ENCODE peak calls at places on chromosomes 6 and 20, in seven cellular contexts. One of them, this sample, is unnamed.

GRCh38 chr20:4512891-4513550 is 208.7 kb upstream of the PRND start:
- DNase-seq in renal cortical epithelial cell: peak
- DNase-seq in progenitor cell of endocrine pancreas: no peak
- DNase-seq in D341Med: no peak
- DNase-seq in endothelial cell of umbilical vein: peak
- DNase-seq in naive thymus-derived CD4-positive, alpha-beta T cell: no peak
- DNase-seq in EL: peak
- DNase-seq in this sample: no peak

GRCh38 chr6:107132330-107132954 is 17.1 kb upstream of the BEND3 start:
- DNase-seq in renal cortical epithelial cell: no peak
- DNase-seq in progenitor cell of endocrine pancreas: no peak
- DNase-seq in D341Med: no peak
- DNase-seq in endothelial cell of umbilical vein: peak
- DNase-seq in naive thymus-derived CD4-positive, alpha-beta T cell: peak
- DNase-seq in EL: peak
- DNase-seq in this sample: no peak

GRCh38 chr6:3418521-3419060 is 38.3 kb downstream of the SLC22A23 start:
- DNase-seq in renal cortical epithelial cell: no peak
- DNase-seq in progenitor cell of endocrine pancreas: no peak
- DNase-seq in D341Med: no peak
- DNase-seq in endothelial cell of umbilical vein: peak
- DNase-seq in naive thymus-derived CD4-positive, alpha-beta T cell: no peak
- DNase-seq in EL: no peak
- DNase-seq in this sample: no peak

GRCh38 chr6:112247275-112247674 is 7.1 kb downstream of the LAMA4 start:
- DNase-seq in renal cortical epithelial cell: no peak
- DNase-seq in progenitor cell of endocrine pancreas: no peak
- DNase-seq in D341Med: no peak
- DNase-seq in endothelial cell of umbilical vein: no peak
- DNase-seq in naive thymus-derived CD4-positive, alpha-beta T cell: no peak
- DNase-seq in EL: no peak
- DNase-seq in this sample: no peak

GRCh38 chr6:87522686-87523085 is 49.9 kb downstream of the SLC35A1 start:
- DNase-seq in renal cortical epithelial cell: no peak
- DNase-seq in progenitor cell of endocrine pancreas: no peak
- DNase-seq in D341Med: no peak
- DNase-seq in endothelial cell of umbilical vein: no peak
- DNase-seq in naive thymus-derived CD4-positive, alpha-beta T cell: no peak
- DNase-seq in EL: no peak
- DNase-seq in this sample: no peak

GRCh38 chr6:138107078-138107751 is at the start of gene PERP:
- DNase-seq in renal cortical epithelial cell: no peak
- DNase-seq in progenitor cell of endocrine pancreas: peak
- DNase-seq in D341Med: peak
- DNase-seq in endothelial cell of umbilical vein: peak
- DNase-seq in naive thymus-derived CD4-positive, alpha-beta T cell: peak
- DNase-seq in EL: peak
- DNase-seq in this sample: no peak

GRCh38 chr6:163897030-163897429 is 482.5 kb downstream of the QKI start:
- DNase-seq in renal cortical epithelial cell: peak
- DNase-seq in progenitor cell of endocrine pancreas: no peak
- DNase-seq in D341Med: no peak
- DNase-seq in endothelial cell of umbilical vein: no peak
- DNase-seq in naive thymus-derived CD4-positive, alpha-beta T cell: no peak
- DNase-seq in EL: peak
- DNase-seq in this sample: no peak

GRCh38 chr6:31128093-31128676 is 7.9 kb upstream of the CDSN start:
- DNase-seq in renal cortical epithelial cell: peak
- DNase-seq in progenitor cell of endocrine pancreas: peak
- DNase-seq in D341Med: peak
- DNase-seq in endothelial cell of umbilical vein: peak
- DNase-seq in naive thymus-derived CD4-positive, alpha-beta T cell: peak
- DNase-seq in EL: peak
- DNase-seq in this sample: peak

GRCh38 chr20:24995741-24996448 is 3.3 kb upstream of the APMAP start:
- DNase-seq in renal cortical epithelial cell: no peak
- DNase-seq in progenitor cell of endocrine pancreas: no peak
- DNase-seq in D341Med: no peak
- DNase-seq in endothelial cell of umbilical vein: no peak
- DNase-seq in naive thymus-derived CD4-positive, alpha-beta T cell: no peak
- DNase-seq in EL: no peak
- DNase-seq in this sample: no peak

GRCh38 chr6:40645043-40645442 is 57.9 kb upstream of the LRFN2 start:
- DNase-seq in renal cortical epithelial cell: no peak
- DNase-seq in progenitor cell of endocrine pancreas: no peak
- DNase-seq in D341Med: no peak
- DNase-seq in endothelial cell of umbilical vein: no peak
- DNase-seq in naive thymus-derived CD4-positive, alpha-beta T cell: no peak
- DNase-seq in EL: no peak
- DNase-seq in this sample: no peak

GRCh38 chr20:6295477-6296256 is 172.8 kb upstream of the FERMT1 start:
- DNase-seq in renal cortical epithelial cell: peak
- DNase-seq in progenitor cell of endocrine pancreas: no peak
- DNase-seq in D341Med: no peak
- DNase-seq in endothelial cell of umbilical vein: no peak
- DNase-seq in naive thymus-derived CD4-positive, alpha-beta T cell: no peak
- DNase-seq in EL: no peak
- DNase-seq in this sample: no peak

GRCh38 chr6:145903356-145904102 is 60.6 kb downstream of the SHPRH start:
- DNase-seq in renal cortical epithelial cell: no peak
- DNase-seq in progenitor cell of endocrine pancreas: no peak
- DNase-seq in D341Med: no peak
- DNase-seq in endothelial cell of umbilical vein: no peak
- DNase-seq in naive thymus-derived CD4-positive, alpha-beta T cell: no peak
- DNase-seq in EL: peak
- DNase-seq in this sample: no peak

GRCh38 chr6:106116125-106116524 is 30.0 kb downstream of the PRDM1 start:
- DNase-seq in renal cortical epithelial cell: no peak
- DNase-seq in progenitor cell of endocrine pancreas: no peak
- DNase-seq in D341Med: no peak
- DNase-seq in endothelial cell of umbilical vein: peak
- DNase-seq in naive thymus-derived CD4-positive, alpha-beta T cell: no peak
- DNase-seq in EL: no peak
- DNase-seq in this sample: no peak

GRCh38 chr6:85574932-85575598 is 18.6 kb downstream of the SNX14 start:
- DNase-seq in renal cortical epithelial cell: peak
- DNase-seq in progenitor cell of endocrine pancreas: no peak
- DNase-seq in D341Med: no peak
- DNase-seq in endothelial cell of umbilical vein: peak
- DNase-seq in naive thymus-derived CD4-positive, alpha-beta T cell: no peak
- DNase-seq in EL: peak
- DNase-seq in this sample: no peak

GRCh38 chr20:16758459-16759160 is 10.5 kb downstream of the OTOR start:
- DNase-seq in renal cortical epithelial cell: no peak
- DNase-seq in progenitor cell of endocrine pancreas: no peak
- DNase-seq in D341Med: no peak
- DNase-seq in endothelial cell of umbilical vein: no peak
- DNase-seq in naive thymus-derived CD4-positive, alpha-beta T cell: no peak
- DNase-seq in EL: no peak
- DNase-seq in this sample: no peak

GRCh38 chr6:19669206-19669605 is 168.0 kb upstream of the ID4 start:
- DNase-seq in renal cortical epithelial cell: no peak
- DNase-seq in progenitor cell of endocrine pancreas: no peak
- DNase-seq in D341Med: no peak
- DNase-seq in endothelial cell of umbilical vein: no peak
- DNase-seq in naive thymus-derived CD4-positive, alpha-beta T cell: no peak
- DNase-seq in EL: peak
- DNase-seq in this sample: no peak

GRCh38 chr6:75206338-75207210 is 721 bp upstream of the COL12A1 start:
- DNase-seq in renal cortical epithelial cell: no peak
- DNase-seq in progenitor cell of endocrine pancreas: no peak
- DNase-seq in D341Med: no peak
- DNase-seq in endothelial cell of umbilical vein: peak
- DNase-seq in naive thymus-derived CD4-positive, alpha-beta T cell: no peak
- DNase-seq in EL: no peak
- DNase-seq in this sample: no peak

GRCh38 chr6:139996253-139996834 is 621.9 kb upstream of the CITED2 start:
- DNase-seq in renal cortical epithelial cell: peak
- DNase-seq in progenitor cell of endocrine pancreas: no peak
- DNase-seq in D341Med: no peak
- DNase-seq in endothelial cell of umbilical vein: no peak
- DNase-seq in naive thymus-derived CD4-positive, alpha-beta T cell: no peak
- DNase-seq in EL: peak
- DNase-seq in this sample: peak

GRCh38 chr6:127606131-127606562 is 29.2 kb downstream of the C6orf58 start:
- DNase-seq in renal cortical epithelial cell: peak
- DNase-seq in progenitor cell of endocrine pancreas: no peak
- DNase-seq in D341Med: peak
- DNase-seq in endothelial cell of umbilical vein: peak
- DNase-seq in naive thymus-derived CD4-positive, alpha-beta T cell: peak
- DNase-seq in EL: peak
- DNase-seq in this sample: peak